ENCODE peak calls at places on chromosomes 13 and 19, in seven cellular contexts. F, T, B, U, S, W and P are unnamed samples.

GRCh38 chr19:38031423-38031770 is 124.4 kb downstream of the SIPA1L3 start:
- DNase-seq in S (no peak), F (no peak), B (peak), U (no peak), W (no peak), T (no peak), P (no peak)

GRCh38 chr19:51111606-51112005 is 3.4 kb upstream of the CTU1 start:
- DNase-seq in U (no peak), T (no peak), W (no peak), B (peak), S (peak), F (no peak), P (peak)

GRCh38 chr13:97600438-97601080 is 166.6 kb downstream of the RAP2A start:
- DNase-seq in W (no peak), S (no peak), U (no peak), F (no peak), T (no peak), B (peak), P (no peak)

GRCh38 chr19:3665681-3666544 is 34.4 kb downstream of the PIP5K1C start:
- DNase-seq in F (no peak), B (no peak), U (no peak), T (peak), W (peak), S (peak), P (no peak)

GRCh38 chr13:51745236-51745635 is 58.7 kb downstream of the DHRS12 start:
- DNase-seq in B (no peak), F (no peak), T (no peak), U (no peak), S (no peak), W (no peak), P (no peak)

GRCh38 chr13:106555631-106556328 is 12.2 kb downstream of the ARGLU1 start:
- DNase-seq in F (no peak), T (no peak), S (no peak), W (no peak), U (no peak), B (no peak), P (no peak)

GRCh38 chr13:25778808-25779207 is 273.0 kb downstream of the SHISA2 start:
- DNase-seq in F (no peak), W (no peak), U (peak), T (no peak), B (no peak), S (no peak), P (no peak)

GRCh38 chr19:33473644-33474305 is 47.8 kb downstream of the PEPD start:
- DNase-seq in W (no peak), S (no peak), B (no peak), T (no peak), U (no peak), F (no peak), P (no peak)

GRCh38 chr19:51687791-51688664 is 5.1 kb upstream of the SPACA6 start:
- DNase-seq in S (peak), F (no peak), T (no peak), B (peak), U (no peak), W (peak), P (no peak)

GRCh38 chr19:33175156-33175782 is 18.9 kb upstream of the LRP3 start:
- DNase-seq in S (no peak), B (no peak), W (no peak), T (no peak), U (no peak), F (no peak), P (no peak)

GRCh38 chr13:80603351-80603750 is 262.4 kb upstream of the SPRY2 start:
- DNase-seq in W (no peak), U (no peak), T (no peak), S (no peak), F (no peak), B (no peak), P (no peak)

DNA sequence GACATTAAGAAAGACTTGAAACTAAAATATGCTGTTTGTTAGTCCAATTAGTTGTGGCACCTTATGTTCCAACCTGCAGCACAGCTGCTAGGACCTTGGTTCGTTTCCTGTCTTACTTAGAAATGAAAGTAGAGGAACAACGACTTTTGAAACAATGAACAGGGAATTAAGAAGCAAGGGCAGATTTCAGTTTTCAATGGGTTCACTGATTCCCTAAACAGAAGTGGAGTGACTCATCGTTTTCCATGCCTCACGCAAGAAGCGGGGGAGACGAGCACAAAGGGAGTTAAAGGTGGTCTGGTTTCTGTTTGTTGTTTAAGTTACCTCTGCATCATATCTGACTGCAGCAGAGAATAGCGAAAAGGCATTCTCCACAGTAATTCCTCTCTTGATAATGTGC is 44.8 kb downstream of the PHF11 start:
- DNase-seq in B (no peak), W (no peak), U (no peak), S (no peak), F (peak), T (no peak), P (no peak)
- TF ChIP-seq REST in B (no peak), W (no peak), U (no peak), S (no peak), F (no peak), T (no peak), P (no peak)

DNA sequence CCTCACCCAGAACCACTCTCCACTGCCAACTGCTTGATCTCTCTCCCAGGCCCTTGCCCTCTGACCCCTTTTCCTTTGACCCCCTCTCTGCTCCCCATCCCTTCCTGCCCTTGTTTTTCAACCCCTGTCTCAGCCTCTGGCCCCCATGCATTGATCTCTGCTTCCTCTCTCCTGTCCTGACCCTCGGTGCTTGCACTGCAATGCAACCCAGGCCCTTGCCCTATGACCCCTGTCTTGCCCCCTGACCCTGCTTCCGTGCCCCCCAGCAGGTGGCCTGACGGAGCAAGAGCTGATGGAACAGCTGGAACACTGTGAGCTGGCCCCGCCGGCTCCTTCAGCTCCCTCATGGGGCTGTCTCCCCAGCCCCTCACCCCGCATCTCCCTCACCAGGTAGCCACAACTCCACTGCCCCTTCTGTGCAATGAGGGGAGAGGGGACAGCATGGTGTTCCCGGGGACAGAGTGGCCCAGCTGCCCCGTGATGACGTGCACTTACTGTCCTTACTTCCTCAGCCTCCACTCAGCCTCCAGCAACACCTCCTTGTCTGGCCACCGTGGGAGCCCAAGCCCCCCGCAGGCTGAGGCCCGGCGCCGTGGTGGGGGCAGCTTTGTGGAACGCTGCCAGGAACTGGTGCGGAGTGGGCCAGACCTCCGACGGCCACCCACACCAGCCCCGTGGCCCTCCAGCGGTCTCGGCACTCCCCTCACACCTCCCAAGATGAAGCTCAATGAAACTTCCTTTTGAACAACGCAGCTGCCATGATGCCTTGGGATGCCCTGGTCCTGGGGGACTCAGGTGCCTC is 10.5 kb upstream of the LTBP4 start:
- DNase-seq in W (no peak), F (no peak), T (no peak), S (no peak), U (no peak), B (no peak), P (no peak)
- TF ChIP-seq REST in W (no peak), F (no peak), T (no peak), S (no peak), U (no peak), B (no peak), P (no peak)

GRCh38 chr19:7088999-7089398 is 19.5 kb downstream of the ZNF557 start:
- DNase-seq in W (no peak), T (no peak), U (no peak), S (no peak), F (no peak), B (no peak), P (no peak)
- TF ChIP-seq REST in W (no peak), T (no peak), U (no peak), S (no peak), F (no peak), B (no peak), P (no peak)

GRCh38 chr13:110801044-110801443 is 87.5 kb downstream of the ING1 start:
- DNase-seq in W (no peak), F (no peak), U (no peak), S (no peak), B (no peak), T (no peak), P (no peak)
- TF ChIP-seq REST in W (no peak), F (no peak), U (no peak), S (no peak), B (no peak), T (no peak), P (no peak)

GRCh38 chr13:76692326-76692725 is 193.9 kb downstream of the KCTD12 start:
- DNase-seq in U (no peak), T (no peak), S (no peak), B (no peak), F (no peak), W (no peak), P (no peak)
- TF ChIP-seq REST in U (no peak), T (no peak), S (no peak), B (no peak), F (no peak), W (no peak), P (no peak)

DNA sequence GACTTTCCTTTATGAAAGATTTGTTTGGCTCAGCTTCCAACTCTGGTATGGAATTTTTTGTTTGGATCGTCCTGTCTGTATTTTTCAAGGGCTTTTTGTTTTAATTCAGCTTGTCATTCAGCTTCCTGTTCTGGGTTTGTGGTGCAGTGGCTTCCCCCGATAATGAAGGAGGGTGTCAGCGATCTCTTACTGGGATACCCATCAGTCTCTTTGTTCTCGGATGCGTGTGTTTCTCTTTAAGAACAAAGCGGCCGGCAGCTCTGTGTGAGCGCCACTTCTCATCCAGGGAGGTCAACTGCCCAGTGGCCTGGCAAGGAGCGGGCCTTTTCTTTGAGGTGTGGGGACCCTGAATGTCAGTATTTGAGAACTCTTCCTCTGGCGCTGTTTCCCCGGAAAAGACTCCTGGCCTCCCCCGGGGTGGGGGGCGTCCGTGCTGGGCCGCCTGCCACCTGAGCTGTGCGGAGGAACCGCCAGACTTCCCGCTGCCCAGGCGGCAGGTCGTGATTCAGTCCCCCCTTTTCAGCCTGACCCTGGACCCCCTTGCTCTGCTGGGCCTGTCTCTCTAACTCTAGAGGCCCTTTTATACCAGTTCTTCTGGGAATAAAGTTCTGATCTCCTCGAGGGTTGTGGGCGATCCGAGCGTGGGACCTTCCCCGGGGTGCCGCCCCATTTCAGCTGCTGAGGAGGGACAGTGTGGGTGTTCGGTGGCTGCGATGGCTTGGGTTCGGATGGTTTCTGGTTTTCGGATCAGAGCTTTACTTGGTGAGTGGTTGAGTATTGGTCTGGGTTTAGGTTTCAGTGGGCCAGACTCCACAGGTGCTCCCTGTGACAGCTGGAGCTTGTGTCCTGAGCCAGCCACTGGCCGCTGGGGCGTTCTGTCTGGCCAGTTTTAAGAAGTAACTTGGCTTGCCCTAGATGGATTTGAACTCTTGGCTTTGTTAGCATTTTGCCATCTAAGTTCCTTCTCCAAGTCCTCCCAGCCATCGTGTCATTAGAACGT is 3.4 kb downstream of the SF3A2 start:
- DNase-seq in U (no peak), B (no peak), T (no peak), S (peak), F (no peak), W (no peak), P (no peak)
- TF ChIP-seq REST in U (no peak), B (no peak), T (no peak), S (no peak), F (no peak), W (no peak), P (no peak)

GRCh38 chr19:46787331-46788100 is 878 bp downstream of the SLC1A5 start:
- DNase-seq in T (no peak), S (peak), F (no peak), W (peak), B (peak), U (peak), P (no peak)
- TF ChIP-seq REST in T (no peak), S (no peak), F (no peak), W (no peak), B (no peak), U (no peak), P (no peak)

GRCh38 chr19:10514211-10515145 is 2.8 kb downstream of the S1PR5 start:
- DNase-seq in W (peak), B (no peak), T (no peak), F (no peak), S (peak), U (no peak), P (no peak)
- TF ChIP-seq REST in W (no peak), B (no peak), T (no peak), F (no peak), S (no peak), U (no peak), P (no peak)

GRCh38 chr19:6717441-6717971 is 2.9 kb downstream of the C3 start:
- DNase-seq in F (no peak), W (no peak), T (no peak), U (no peak), B (peak), S (peak), P (peak)

GRCh38 chr19:6718741-6719539 is 1.5 kb downstream of the C3 start:
- DNase-seq in W (peak), T (no peak), U (no peak), B (peak), S (peak), F (no peak), P (peak)

GRCh38 chr19:6719540-6719861 is 949 bp downstream of the C3 start:
- DNase-seq in B (no peak), S (no peak), F (no peak), W (no peak), T (no peak), U (no peak), P (no peak)

GRCh38 chr19:6717036-6717435 is 3.4 kb downstream of the C3 start:
- DNase-seq in F (no peak), W (no peak), S (no peak), T (no peak), B (no peak), U (no peak), P (no peak)

DNA sequence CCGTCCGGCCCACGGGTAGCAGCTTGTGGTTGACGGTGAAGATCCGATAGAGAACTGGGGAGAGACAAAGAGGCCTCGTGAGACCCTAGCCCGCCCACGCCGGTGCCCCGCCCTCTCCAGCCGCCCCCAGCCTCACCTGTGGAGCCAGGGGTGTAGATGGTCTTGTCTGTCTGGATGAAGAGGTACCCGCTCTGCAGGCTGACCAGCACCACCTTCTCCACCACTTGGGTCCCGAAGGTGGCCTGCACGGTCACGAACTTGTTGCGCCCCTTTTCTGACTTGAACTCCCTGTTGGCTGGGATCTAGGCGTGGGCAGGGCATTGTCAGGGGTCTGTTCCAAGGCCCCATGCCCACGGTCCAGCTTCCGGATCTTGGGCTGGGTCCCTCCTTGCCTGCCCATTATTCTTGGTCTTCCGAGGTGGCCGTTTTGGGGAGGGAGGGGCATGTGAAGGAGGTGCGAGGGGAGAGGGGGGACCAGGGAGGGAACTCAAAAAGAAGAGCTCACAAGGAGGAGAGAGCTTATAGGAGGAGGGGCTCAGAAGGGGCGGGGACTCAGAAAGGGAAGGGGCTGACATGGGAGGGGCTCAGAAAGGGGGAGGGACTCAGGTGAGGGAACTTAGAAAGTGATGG is 2.2 kb downstream of the C3 start:
- DNase-seq in T (no peak), B (no peak), U (no peak), F (no peak), W (no peak), S (no peak), P (no peak)
- TF ChIP-seq REST in T (no peak), B (no peak), U (no peak), F (no peak), W (no peak), S (no peak), P (no peak)

DNA sequence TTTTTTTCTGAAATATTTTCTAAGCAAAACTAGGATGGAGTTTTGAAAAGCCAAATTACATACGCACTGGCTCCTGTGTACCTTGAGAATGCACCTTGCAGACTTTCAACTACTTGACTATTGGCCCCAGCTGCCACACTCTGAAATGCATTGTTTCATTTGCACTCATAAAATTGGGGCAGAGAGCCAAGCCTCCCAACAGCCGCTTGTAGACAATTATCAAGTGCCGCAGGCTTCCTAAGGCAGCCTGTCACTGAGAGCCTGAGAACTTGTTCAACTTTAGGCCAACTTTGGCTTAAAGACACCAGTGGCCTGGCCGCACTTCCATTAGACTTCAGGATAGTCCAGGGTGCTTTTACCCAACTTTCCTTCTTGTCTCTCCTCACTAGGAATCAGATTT is 115.7 kb upstream of the STARD13 start:
- DNase-seq in W (no peak), S (no peak), U (no peak), B (no peak), T (no peak), F (no peak), P (no peak)
- TF ChIP-seq REST in W (no peak), S (no peak), U (no peak), B (no peak), T (no peak), F (no peak), P (no peak)